ENCODE peak calls at places on chromosome 11, in seven cellular contexts. T, J, F, W, P, G and O are unnamed samples.

GRCh38 chr11:1157645-1158591 is at the start of gene MUC5AC:
- DNase-seq in J (no peak), W (no peak), T (no peak), F (peak), P (no peak), G (no peak), O (no peak)

GRCh38 chr11:87384078-87384729 is 346.5 kb downstream of the TMEM135 start:
- DNase-seq in F (no peak), J (no peak), T (no peak), P (no peak), G (no peak), W (no peak), O (no peak)

GRCh38 chr11:34809191-34810106 is 106.7 kb downstream of the APIP start:
- DNase-seq in J (no peak), P (no peak), T (peak), G (peak), W (peak), F (no peak), O (no peak)

GRCh38 chr11:104602643-104603042 is 295.6 kb downstream of the CASP12 start:
- DNase-seq in T (peak), F (no peak), W (peak), G (no peak), P (no peak), J (no peak), O (no peak)

GRCh38 chr11:17550455-17551346 is 3.6 kb downstream of the OTOG start:
- DNase-seq in J (no peak), T (no peak), G (peak), P (no peak), F (no peak), W (no peak), O (no peak)

GRCh38 chr11:112113539-112114457 is 27.1 kb downstream of the SDHD start:
- DNase-seq in W (no peak), G (peak), F (no peak), T (peak), P (no peak), J (peak), O (peak)

GRCh38 chr11:17853280-17853679 is 118.7 kb downstream of the KCNC1 start:
- DNase-seq in F (no peak), J (no peak), W (no peak), G (no peak), P (no peak), T (no peak), O (no peak)

GRCh38 chr11:112318661-112319060 is 58.0 kb upstream of the PLET1 start:
- DNase-seq in W (no peak), G (no peak), J (no peak), F (no peak), P (no peak), T (no peak), O (no peak)

GRCh38 chr11:93908689-93909088 is 58.3 kb upstream of the VSTM5 start:
- DNase-seq in J (peak), W (peak), G (peak), P (no peak), F (no peak), T (peak), O (no peak)

GRCh38 chr11:106228996-106229395 is 151.5 kb downstream of the AASDHPPT start:
- DNase-seq in W (no peak), J (no peak), P (no peak), T (no peak), G (peak), F (no peak), O (no peak)

GRCh38 chr11:115257286-115258077 is 246.7 kb downstream of the CADM1 start:
- DNase-seq in W (no peak), G (no peak), P (no peak), J (no peak), F (peak), T (no peak), O (no peak)

GRCh38 chr11:88480217-88480616 is 142.7 kb upstream of the CTSC start:
- DNase-seq in P (no peak), F (no peak), G (peak), W (peak), T (peak), J (no peak), O (no peak)

GRCh38 chr11:20360650-20361049 is 2.9 kb upstream of the HTATIP2 start:
- DNase-seq in W (peak), F (no peak), P (no peak), G (peak), T (peak), J (no peak), O (no peak)

GRCh38 chr11:124669193-124669592 is 4.3 kb downstream of the SIAE start:
- DNase-seq in W (peak), T (peak), F (peak), J (peak), G (peak), P (no peak), O (no peak)

GRCh38 chr11:16043617-16044016 is 312.7 kb downstream of the SOX6 start:
- DNase-seq in W (no peak), F (no peak), G (no peak), P (no peak), J (no peak), T (no peak), O (no peak)

GRCh38 chr11:107040447-107041444 is 22.5 kb upstream of the GUCY1A2 start:
- DNase-seq in T (peak), J (no peak), G (peak), P (no peak), W (no peak), F (no peak), O (no peak)

GRCh38 chr11:36500315-36500721 is 9.8 kb downstream of the TRAF6 start:
- DNase-seq in T (peak), G (peak), J (peak), P (no peak), W (no peak), F (no peak), O (peak)

GRCh38 chr11:23569134-23569533 is 708.9 kb upstream of the CCDC179 start:
- DNase-seq in W (no peak), G (no peak), J (no peak), P (no peak), T (no peak), F (no peak), O (no peak)

GRCh38 chr11:108009497-108010360 is 1.0 kb downstream of the CUL5 start:
- DNase-seq in G (peak), T (no peak), J (peak), W (peak), P (no peak), F (no peak), O (no peak)

GRCh38 chr11:92152245-92152644 is 72.4 kb upstream of the FAT3 start:
- DNase-seq in J (peak), G (no peak), T (no peak), F (peak), W (no peak), P (peak), O (no peak)

GRCh38 chr11:62030071-62030684 is 62.7 kb upstream of the FTH1 start:
- DNase-seq in W (no peak), F (peak), P (peak), T (no peak), J (peak), G (no peak), O (no peak)

GRCh38 chr11:16166571-16166970 is 189.8 kb downstream of the SOX6 start:
- DNase-seq in J (no peak), F (no peak), G (no peak), T (peak), P (no peak), W (no peak), O (no peak)

GRCh38 chr11:9214765-9215164 is 50.4 kb downstream of the DENND5A start:
- DNase-seq in P (no peak), J (peak), G (peak), W (no peak), F (no peak), T (peak), O (no peak)

GRCh38 chr11:105449100-105449734 is 160.7 kb upstream of the GRIA4 start:
- DNase-seq in T (no peak), W (no peak), F (no peak), J (no peak), G (no peak), P (no peak), O (no peak)

GRCh38 chr11:28838741-28839140 is 730.6 kb downstream of the METTL15 start:
- DNase-seq in W (no peak), J (no peak), P (no peak), G (no peak), F (no peak), T (peak), O (no peak)

GRCh38 chr11:6099577-6099976 is 7.9 kb upstream of the OR56B4 start:
- DNase-seq in F (no peak), W (no peak), J (peak), T (no peak), P (no peak), G (no peak), O (no peak)

GRCh38 chr11:111602865-111603632 is 800 bp downstream of the SIK2 start:
- DNase-seq in G (peak), F (no peak), T (peak), P (no peak), J (peak), W (peak), O (peak)

GRCh38 chr11:66366844-66367477 is 4.6 kb downstream of the SLC29A2 start:
- DNase-seq in J (no peak), G (no peak), W (no peak), F (no peak), T (no peak), P (no peak), O (no peak)

GRCh38 chr11:103031834-103032233 is 60.1 kb downstream of the DCUN1D5 start:
- DNase-seq in J (no peak), T (peak), G (no peak), W (no peak), P (no peak), F (no peak), O (no peak)

GRCh38 chr11:66328036-66328306 is 8.3 kb downstream of the RIN1 start:
- DNase-seq in G (no peak), F (no peak), P (no peak), T (no peak), W (no peak), J (no peak), O (no peak)

GRCh38 chr11:206516-207212 is 535 bp downstream of the BET1L start:
- DNase-seq in T (no peak), J (peak), W (no peak), G (peak), P (no peak), F (no peak), O (peak)

GRCh38 chr11:120740424-120740823 is 228.9 kb downstream of the GRIK4 start:
- DNase-seq in F (no peak), T (no peak), J (no peak), G (no peak), P (no peak), W (no peak), O (no peak)

GRCh38 chr11:103035656-103036434 is 56.1 kb downstream of the DCUN1D5 start:
- DNase-seq in T (peak), J (peak), W (peak), P (no peak), G (peak), F (no peak), O (peak)

GRCh38 chr11:65121447-65121864 is 478 bp downstream of the FAU start:
- DNase-seq in G (peak), T (no peak), J (peak), P (no peak), F (no peak), W (no peak), O (no peak)

GRCh38 chr11:19076744-19077589 is 16.4 kb upstream of the MRGPRX2 start:
- DNase-seq in G (peak), T (peak), P (no peak), J (peak), F (peak), W (peak), O (peak)

GRCh38 chr11:7450836-7451235 is 34.5 kb upstream of the OLFML1 start:
- DNase-seq in T (no peak), F (no peak), P (no peak), G (no peak), W (no peak), J (no peak), O (no peak)

GRCh38 chr11:7457211-7457610 is 28.1 kb upstream of the OLFML1 start:
- DNase-seq in T (no peak), J (peak), F (no peak), P (no peak), W (no peak), G (no peak), O (no peak)

GRCh38 chr11:7451952-7452507 is 33.3 kb upstream of the OLFML1 start:
- DNase-seq in P (no peak), J (no peak), W (no peak), T (no peak), G (no peak), F (no peak), O (no peak)

GRCh38 chr11:7451520-7451919 is 33.8 kb upstream of the OLFML1 start:
- DNase-seq in T (no peak), F (no peak), J (peak), P (no peak), G (no peak), W (no peak), O (no peak)

GRCh38 chr11:7454854-7455253 is 30.5 kb upstream of the OLFML1 start:
- DNase-seq in T (no peak), G (no peak), F (no peak), W (no peak), J (no peak), P (no peak), O (no peak)
- H2BK120ac ChIP-seq in T (no peak), G (no peak), F (no peak), W (no peak), J (no peak), P (no peak), O (no peak)

DNA sequence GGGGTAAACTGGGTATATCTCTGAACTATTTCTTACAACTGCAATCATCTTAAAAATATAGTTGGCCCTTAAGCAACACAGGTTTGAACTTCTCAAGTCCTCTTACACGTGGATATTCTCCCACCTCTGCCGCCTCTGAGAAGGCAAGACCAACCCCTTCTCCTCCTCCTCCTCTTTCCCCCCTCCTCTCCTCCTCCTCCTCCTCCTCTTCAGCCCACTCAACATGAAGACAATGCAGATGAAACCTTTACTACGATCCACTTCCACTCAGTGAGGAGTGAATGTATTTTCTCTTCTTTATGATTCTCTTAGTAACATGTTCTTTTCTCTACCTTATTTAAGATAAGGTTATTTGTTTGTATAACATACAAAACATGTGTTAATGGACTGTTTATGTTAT is 20.0 kb downstream of the SHANK2 start:
- DNase-seq in J (no peak), F (no peak), W (no peak), G (no peak), T (no peak), P (no peak), O (no peak)
- H2BK120ac ChIP-seq in J (no peak), F (no peak), W (no peak), G (no peak), T (no peak), P (no peak), O (no peak)

DNA sequence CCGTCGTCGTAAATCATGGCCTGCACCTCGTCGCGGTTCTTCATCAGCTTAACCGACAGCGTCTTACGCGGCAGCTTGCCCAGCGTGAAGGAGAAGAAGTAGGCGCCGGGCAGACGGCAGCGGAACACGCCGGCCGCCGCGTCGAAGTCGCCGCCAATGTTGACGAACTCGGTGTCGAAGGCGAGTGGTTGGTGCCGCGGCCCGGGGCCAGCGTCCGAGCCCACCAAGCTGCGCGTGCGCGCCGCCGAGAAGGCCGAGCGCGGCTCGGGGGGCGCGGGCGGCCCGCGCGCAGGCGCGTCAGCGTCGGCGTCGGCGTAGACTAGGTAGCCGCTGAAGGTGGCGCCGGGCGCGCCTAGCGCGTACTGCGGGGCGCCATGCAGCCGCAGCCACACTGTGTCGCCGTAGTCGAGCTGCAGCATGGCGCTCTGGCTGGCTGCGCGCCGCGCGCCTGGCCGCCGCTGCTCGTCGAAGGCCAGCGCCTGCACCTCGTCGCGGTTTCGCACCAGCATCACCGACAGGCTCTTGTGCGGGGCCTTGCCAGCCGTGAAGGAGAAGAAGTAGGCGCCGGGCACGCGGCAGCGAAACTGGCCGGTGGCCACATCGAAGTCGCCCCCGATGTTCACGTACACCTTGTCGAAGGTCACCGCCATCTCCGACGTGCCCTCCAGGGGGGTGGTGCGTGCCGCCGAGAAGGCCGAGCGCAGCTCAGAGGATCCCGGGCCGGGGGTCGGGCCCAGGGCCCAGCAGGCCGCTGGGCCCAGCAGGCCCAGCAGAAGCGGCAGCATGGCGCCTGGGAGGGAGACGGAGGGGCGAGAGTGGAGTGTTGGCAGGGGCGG is 3.8 kb downstream of the FAM180B start:
- DNase-seq in J (no peak), G (no peak), W (no peak), T (no peak), F (peak), P (no peak), O (no peak)
- H2BK120ac ChIP-seq in J (no peak), G (no peak), W (no peak), T (no peak), F (no peak), P (no peak), O (no peak)

GRCh38 chr11:128916037-128916572 is 24.9 kb downstream of the KCNJ5 start:
- DNase-seq in F (no peak), T (no peak), W (no peak), G (no peak), J (no peak), P (no peak), O (no peak)
- H2BK120ac ChIP-seq in F (no peak), T (no peak), W (no peak), G (no peak), J (no peak), P (no peak), O (no peak)

DNA sequence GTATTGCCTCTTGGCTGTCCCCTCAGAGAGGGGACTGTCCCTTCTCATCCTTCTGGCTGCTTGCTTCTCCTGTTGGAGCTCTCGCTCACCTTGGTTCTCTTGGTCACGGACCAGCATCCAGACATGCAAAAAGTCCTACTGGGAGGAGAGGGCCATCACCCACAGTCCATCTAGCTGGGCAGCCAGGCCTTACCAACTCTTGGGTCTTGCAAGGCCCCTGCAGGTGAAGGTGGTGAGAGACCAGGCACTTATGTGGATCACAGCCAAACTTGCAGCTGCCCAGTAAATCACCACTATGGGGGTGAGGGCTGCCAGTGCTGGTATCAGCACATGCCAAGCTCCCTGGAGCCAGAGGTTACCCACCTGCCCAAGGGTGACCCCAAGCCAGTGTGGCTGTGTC is 36.3 kb downstream of the KCNQ1OT1 start:
- DNase-seq in W (no peak), J (no peak), T (no peak), P (no peak), G (no peak), F (no peak), O (no peak)
- H2BK120ac ChIP-seq in W (no peak), J (no peak), T (no peak), P (no peak), G (no peak), F (no peak), O (no peak)

GRCh38 chr11:68533945-68534344 is 73.4 kb downstream of the PPP6R3 start:
- DNase-seq in G (no peak), W (no peak), F (no peak), P (no peak), T (no peak), J (no peak), O (no peak)
- H2BK120ac ChIP-seq in G (no peak), W (no peak), F (no peak), P (no peak), T (no peak), J (no peak), O (no peak)

DNA sequence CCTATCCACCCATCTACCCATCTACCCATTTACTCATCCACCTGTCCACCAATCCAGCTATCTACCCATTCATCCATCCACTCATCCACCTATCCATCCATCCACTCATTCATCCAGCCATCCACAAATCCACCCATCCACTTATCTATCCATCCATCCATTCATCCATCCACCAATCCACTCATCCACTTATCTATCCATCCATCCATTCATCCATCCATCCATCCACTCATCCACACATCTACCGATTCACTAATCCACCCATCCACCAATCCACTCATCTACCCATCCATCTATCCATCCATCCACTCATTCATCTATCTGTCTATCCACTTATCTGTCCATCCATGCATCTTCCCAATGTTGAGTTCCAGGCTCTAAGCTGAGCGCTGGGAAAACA is 1.7 kb upstream of the SPI1 start:
- DNase-seq in W (no peak), P (no peak), J (no peak), F (no peak), G (no peak), T (no peak), O (no peak)
- H2BK120ac ChIP-seq in W (no peak), P (no peak), J (no peak), F (no peak), G (no peak), T (no peak), O (no peak)

GRCh38 chr11:27535103-27535502 is 28.5 kb upstream of the LIN7C start:
- DNase-seq in T (no peak), G (no peak), J (no peak), F (no peak), W (no peak), P (no peak), O (no peak)

GRCh38 chr11:27528711-27529110 is 22.1 kb upstream of the LIN7C start:
- DNase-seq in W (no peak), F (no peak), T (no peak), G (no peak), P (no peak), J (no peak), O (no peak)

GRCh38 chr11:27532652-27533325 is 26.2 kb upstream of the LIN7C start:
- DNase-seq in P (no peak), J (no peak), F (no peak), G (no peak), W (no peak), T (peak), O (no peak)
- H2BK120ac ChIP-seq in P (no peak), J (no peak), F (no peak), G (no peak), W (no peak), T (no peak), O (no peak)

GRCh38 chr11:71582309-71582895 is at the start of gene KRTAP5-11:
- DNase-seq in G (no peak), T (no peak), J (no peak), P (no peak), W (no peak), F (no peak), O (no peak)
- H2BK120ac ChIP-seq in G (no peak), T (no peak), J (no peak), P (no peak), W (no peak), F (no peak), O (peak)

GRCh38 chr11:110599207-110599606 is 113.0 kb downstream of the ARHGAP20 start:
- DNase-seq in J (no peak), W (no peak), P (no peak), T (no peak), F (no peak), G (no peak), O (no peak)
- H2BK120ac ChIP-seq in J (no peak), W (no peak), P (no peak), T (no peak), F (no peak), G (no peak), O (no peak)